ENCODE peak calls at places on chromosomes 2 and 18, in eight cellular contexts. X, K, U, Z, Q, E, B and T are unnamed samples.

GRCh38 chr2:14827226-14828023 is 194.9 kb downstream of the LRATD1 start:
- DNase-seq in X (no peak), K (peak; percentile 86), U (no peak), Z (peak; percentile 63), Q (no peak), E (no peak), B (peak; percentile 1), T (no peak)

GRCh38 chr2:190340369-190340768 is 3.0 kb upstream of the INPP1 start:
- DNase-seq in X (no peak), K (peak; percentile 54), U (no peak), Z (peak; percentile 58), Q (no peak), E (no peak), B (no peak), T (no peak)

GRCh38 chr2:118584877-118585276 is 262.6 kb downstream of the EN1 start:
- DNase-seq in X (no peak), K (no peak), U (no peak), Z (no peak), Q (no peak), E (no peak), B (no peak), T (no peak)

GRCh38 chr18:23143871-23144270 is 8.6 kb downstream of the CABLES1 start:
- DNase-seq in X (no peak), K (no peak), U (no peak), Z (no peak), Q (no peak), E (no peak), B (no peak), T (no peak)

GRCh38 chr2:12816379-12817306 is 99.9 kb downstream of the TRIB2 start:
- DNase-seq in X (no peak), K (peak; percentile 86), U (no peak), Z (peak; percentile 75), Q (no peak), E (no peak), B (peak; percentile 87), T (no peak)

GRCh38 chr2:110744429-110744828 is 12.1 kb downstream of the ACOXL start:
- DNase-seq in X (no peak), K (no peak), U (no peak), Z (no peak), Q (no peak), E (no peak), B (no peak), T (no peak)

GRCh38 chr2:61694312-61695274 is 156.4 kb upstream of the XPO1 start:
- DNase-seq in X (peak; percentile 86), K (peak; percentile 89), U (peak; percentile 93), Z (peak; percentile 98), Q (peak; percentile 98), E (peak; percentile 98), B (peak; percentile 75), T (peak; percentile 92)

GRCh38 chr2:219592721-219593120 is 4.9 kb upstream of the STK11IP start:
- DNase-seq in X (no peak), K (no peak), U (no peak), Z (no peak), Q (no peak), E (no peak), B (no peak), T (no peak)

GRCh38 chr18:13435596-13436333 is 217.2 kb downstream of the LDLRAD4 start:
- DNase-seq in X (no peak), K (no peak), U (no peak), Z (peak; percentile 87), Q (no peak), E (no peak), B (no peak), T (no peak)

GRCh38 chr18:22930089-22930713 is 2.9 kb upstream of the RBBP8 start:
- DNase-seq in X (peak; percentile 75), K (peak; percentile 78), U (peak; percentile 87), Z (peak; percentile 83), Q (peak; percentile 92), E (no peak), B (peak; percentile 70), T (no peak)

GRCh38 chr18:5463390-5463789 is 80.4 kb downstream of the EPB41L3 start:
- DNase-seq in X (no peak), K (peak; percentile 41), U (no peak), Z (peak; percentile 92), Q (peak; percentile 53), E (no peak), B (peak; percentile 93), T (no peak)

GRCh38 chr2:106566050-106566449 is 78.9 kb downstream of the CD8B2 start:
- DNase-seq in X (peak; percentile 49), K (peak; percentile 53), U (peak; percentile 64), Z (peak; percentile 68), Q (peak; percentile 18), E (no peak), B (peak; percentile 6), T (no peak)

GRCh38 chr18:48994044-48994651 is 43.4 kb upstream of the SMAD7 start:
- DNase-seq in X (no peak), K (peak; percentile 41), U (no peak), Z (peak; percentile 93), Q (no peak), E (no peak), B (peak; percentile 83), T (no peak)

GRCh38 chr2:32168513-32168912 is 2.8 kb downstream of the SLC30A6 start:
- DNase-seq in X (no peak), K (no peak), U (no peak), Z (no peak), Q (no peak), E (no peak), B (no peak), T (no peak)

GRCh38 chr2:240812721-240813120 is 7.3 kb downstream of the KIF1A start:
- DNase-seq in X (no peak), K (no peak), U (no peak), Z (no peak), Q (no peak), E (peak; percentile 87), B (no peak), T (peak; percentile 77)

GRCh38 chr2:220506466-220506865 is 879.0 kb downstream of the SLC4A3 start:
- DNase-seq in X (no peak), K (peak; percentile 79), U (no peak), Z (no peak), Q (no peak), E (no peak), B (no peak), T (no peak)